ENCODE peak calls at places on chromosomes 3 and 15, in nine cellular contexts. P, Y, S, T, B, D, R, M and F are unnamed samples.

GRCh38 chr3:184602406-184603155 is 41.0 kb downstream of the EPHB3 start:
- DNase-seq in P (no peak), Y (no peak), S (no peak), T (no peak), B (no peak), D (no peak), R (peak), M (no peak), F (no peak)

GRCh38 chr3:109275702-109276293 is 40.5 kb downstream of the DPPA2 start:
- DNase-seq in P (no peak), Y (peak), S (peak), T (no peak), B (peak), D (peak), R (no peak), M (no peak), F (no peak)

GRCh38 chr3:159884661-159885402 is 103.8 kb upstream of the IL12A start:
- DNase-seq in P (no peak), Y (peak), S (no peak), T (no peak), B (no peak), D (peak), R (peak), M (no peak), F (no peak)

GRCh38 chr15:58260911-58261267 is 122.7 kb downstream of the AQP9 start:
- DNase-seq in P (no peak), Y (no peak), S (no peak), T (no peak), B (no peak), D (no peak), R (no peak), M (peak), F (no peak)

GRCh38 chr3:4752201-4753072 is 226.8 kb upstream of the BHLHE40 start:
- DNase-seq in P (no peak), Y (peak), S (peak), T (no peak), B (peak), D (no peak), R (no peak), M (no peak), F (no peak)

GRCh38 chr15:100779331-100780207 is 100.1 kb upstream of the ALDH1A3 start:
- DNase-seq in P (no peak), Y (no peak), S (no peak), T (no peak), B (peak), D (no peak), R (no peak), M (no peak), F (no peak)

GRCh38 chr3:170425491-170426239 is 7.0 kb downstream of the CLDN11 start:
- DNase-seq in P (no peak), Y (no peak), S (no peak), T (no peak), B (no peak), D (no peak), R (no peak), M (no peak), F (no peak)

GRCh38 chr3:66453525-66454463 is 47.0 kb downstream of the LRIG1 start:
- DNase-seq in P (no peak), Y (peak), S (no peak), T (no peak), B (no peak), D (no peak), R (no peak), M (no peak), F (no peak)

GRCh38 chr3:45135959-45136358 is 10.2 kb downstream of the CDCP1 start:
- DNase-seq in P (no peak), Y (no peak), S (no peak), T (no peak), B (no peak), D (no peak), R (no peak), M (no peak), F (no peak)

DNA sequence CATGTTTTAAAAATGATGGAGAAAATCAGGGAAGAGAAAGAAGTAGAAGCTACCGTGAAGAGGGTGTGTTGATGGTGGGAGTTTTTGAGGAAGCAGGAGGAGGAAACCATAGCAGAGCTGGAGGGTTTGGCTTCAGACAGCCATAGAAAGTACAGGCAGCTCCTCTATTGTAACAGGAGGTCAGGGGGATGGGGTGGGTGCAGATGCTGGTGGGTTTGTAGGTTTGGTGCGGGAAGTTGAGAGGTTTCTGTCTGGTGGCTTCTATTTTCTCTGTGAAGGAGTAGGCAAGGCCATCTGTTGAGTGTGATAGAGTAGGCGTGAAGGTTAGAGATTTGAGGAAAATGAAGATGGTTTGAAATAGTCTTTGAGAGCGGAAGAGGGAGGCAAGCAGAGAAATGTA is 97.7 kb upstream of the TBC1D5 start:
- DNase-seq in P (no peak), Y (no peak), S (no peak), T (no peak), B (no peak), D (no peak), R (no peak), M (no peak), F (no peak)
- TF ChIP-seq CTCF in P (no peak), Y (no peak), S (no peak), T (no peak), B (no peak), D (no peak), R (no peak), M (no peak), F (no peak)

GRCh38 chr3:14145670-14146380 is 21.0 kb downstream of the TMEM43 start:
- DNase-seq in P (no peak), Y (no peak), S (no peak), T (no peak), B (peak), D (no peak), R (no peak), M (no peak), F (no peak)
- TF ChIP-seq CTCF in P (peak), Y (peak), S (no peak), T (no peak), B (no peak), D (no peak), R (no peak), M (no peak), F (no peak)

GRCh38 chr3:38630591-38630990 is 18.9 kb downstream of the SCN5A start:
- DNase-seq in P (no peak), Y (no peak), S (no peak), T (no peak), B (no peak), D (no peak), R (no peak), M (no peak), F (no peak)

GRCh38 chr3:38628835-38629234 is 20.7 kb downstream of the SCN5A start:
- DNase-seq in P (no peak), Y (no peak), S (no peak), T (no peak), B (no peak), D (no peak), R (no peak), M (no peak), F (no peak)

GRCh38 chr3:38630070-38630469 is 19.4 kb downstream of the SCN5A start:
- DNase-seq in P (no peak), Y (no peak), S (no peak), T (no peak), B (no peak), D (no peak), R (no peak), M (no peak), F (no peak)

GRCh38 chr3:38626171-38626570 is 23.3 kb downstream of the SCN5A start:
- DNase-seq in P (no peak), Y (no peak), S (no peak), T (no peak), B (no peak), D (no peak), R (no peak), M (no peak), F (no peak)

GRCh38 chr3:38627956-38628355 is 21.5 kb downstream of the SCN5A start:
- DNase-seq in P (no peak), Y (peak), S (no peak), T (no peak), B (no peak), D (no peak), R (peak), M (no peak), F (no peak)
- TF ChIP-seq CTCF in P (peak), Y (peak), S (no peak), T (no peak), B (no peak), D (peak), R (peak), M (peak), F (no peak)

DNA sequence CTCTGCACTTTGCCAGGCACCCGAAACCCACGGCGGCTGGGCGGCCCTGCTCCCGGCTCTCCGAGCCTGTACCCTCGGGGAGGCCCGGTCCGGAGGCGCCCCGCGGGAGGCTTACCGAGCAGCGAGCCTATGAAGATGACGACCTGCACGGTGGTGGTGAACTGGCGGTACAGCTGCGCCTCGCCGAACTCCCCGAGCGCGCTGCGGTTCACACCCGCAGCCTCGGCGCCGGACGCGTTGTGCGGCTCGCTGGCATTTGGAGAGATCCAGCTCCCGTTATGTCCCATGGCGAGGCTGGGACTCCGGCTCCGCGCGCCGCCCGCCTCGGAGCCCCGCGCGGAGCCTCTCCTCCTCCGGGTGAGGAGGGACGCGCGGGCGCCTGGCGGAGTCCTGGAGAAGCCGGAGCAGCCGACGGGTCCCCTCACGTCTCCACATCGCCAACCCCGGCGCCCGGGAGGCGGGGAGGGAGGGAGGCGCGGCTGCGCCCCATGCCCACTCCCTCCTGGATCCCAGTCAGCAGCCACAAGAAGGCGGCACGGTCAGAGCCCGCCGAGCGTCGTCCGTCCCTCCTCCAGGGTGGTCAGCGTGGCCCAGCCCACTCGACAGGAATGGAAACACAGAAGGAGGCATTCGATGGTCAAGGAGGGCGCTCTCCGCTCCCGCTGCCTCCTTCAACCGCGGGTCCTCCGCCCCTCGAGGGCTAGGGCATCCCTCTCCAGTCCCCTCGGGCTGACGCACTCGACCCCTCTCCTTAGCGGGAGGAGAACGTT is at the start of gene GPR176:
- DNase-seq in P (peak), Y (peak), S (peak), T (no peak), B (peak), D (peak), R (peak), M (peak), F (no peak)
- TF ChIP-seq CTCF in P (peak), Y (peak), S (no peak), T (no peak), B (no peak), D (peak), R (no peak), M (no peak), F (no peak)